ENCODE peak calls at places on chromosome 2, in eight cellular contexts. Q is upper lobe of right lung, H is RWPE2, K is cardiac muscle cell, C is IMR-90, M is esophagus squamous epithelium, E is ascending aorta, U is stomach. P is an unnamed sample.

GRCh38 chr2:147636238-147636887 is 208.5 kb upstream of the ACVR2A start:
- DNase-seq in Q (no peak), H (no peak), K (no peak), C (peak), M (no peak), E (no peak), U (no peak), P (no peak)

GRCh38 chr2:196163285-196163684 is 8.1 kb downstream of the STK17B start:
- DNase-seq in Q (no peak), H (no peak), K (no peak), C (no peak), M (no peak), E (no peak), U (no peak), P (no peak)

GRCh38 chr2:25373269-25373981 is 31.7 kb upstream of the DNMT3A start:
- DNase-seq in Q (peak), H (no peak), K (no peak), C (no peak), M (no peak), E (no peak), U (peak), P (no peak)

GRCh38 chr2:203826704-203827103 is 40.9 kb upstream of the CTLA4 start:
- DNase-seq in Q (no peak), H (no peak), K (no peak), C (no peak), M (no peak), E (no peak), U (no peak), P (no peak)

GRCh38 chr2:67055387-67056304 is 341.5 kb upstream of the ETAA1 start:
- DNase-seq in Q (no peak), H (no peak), K (no peak), C (peak), M (no peak), E (no peak), U (no peak), P (no peak)

GRCh38 chr2:397561-398325 is 109.9 kb upstream of the ALKAL2 start:
- DNase-seq in Q (no peak), H (no peak), K (no peak), C (no peak), M (no peak), E (no peak), U (no peak), P (no peak)

GRCh38 chr2:71620116-71620515 is 166.8 kb downstream of the DYSF start:
- DNase-seq in Q (no peak), H (no peak), K (no peak), C (no peak), M (no peak), E (peak), U (peak), P (peak)

GRCh38 chr2:105828543-105828942 is 83.8 kb downstream of the NCK2 start:
- DNase-seq in Q (no peak), H (no peak), K (no peak), C (no peak), M (no peak), E (no peak), U (no peak), P (no peak)

GRCh38 chr2:28601612-28602011 is 105.8 kb downstream of the PLB1 start:
- DNase-seq in Q (no peak), H (no peak), K (no peak), C (no peak), M (no peak), E (no peak), U (no peak), P (no peak)

GRCh38 chr2:10984418-10985130 is 72.8 kb downstream of the KCNF1 start:
- DNase-seq in Q (no peak), H (no peak), K (no peak), C (no peak), M (no peak), E (no peak), U (no peak), P (no peak)

GRCh38 chr2:66478311-66478710 is 43.4 kb downstream of the MEIS1 start:
- DNase-seq in Q (no peak), H (no peak), K (no peak), C (no peak), M (no peak), E (no peak), U (no peak), P (no peak)

GRCh38 chr2:25615920-25616319 is 57.5 kb downstream of the DTNB start:
- DNase-seq in Q (no peak), H (no peak), K (no peak), C (no peak), M (no peak), E (no peak), U (no peak), P (no peak)

GRCh38 chr2:36370281-36370680 is 14.7 kb downstream of the CRIM1 start:
- DNase-seq in Q (no peak), H (no peak), K (no peak), C (no peak), M (no peak), E (no peak), U (no peak), P (no peak)
- TF ChIP-seq CTCF in Q (no peak), H (no peak), K (no peak), C (no peak), M (no peak), E (no peak), U (no peak), P (no peak)

GRCh38 chr2:56361844-56362243 is 178.1 kb downstream of the CCDC85A start:
- DNase-seq in Q (no peak), H (no peak), K (no peak), C (no peak), M (no peak), E (no peak), U (no peak), P (no peak)

DNA sequence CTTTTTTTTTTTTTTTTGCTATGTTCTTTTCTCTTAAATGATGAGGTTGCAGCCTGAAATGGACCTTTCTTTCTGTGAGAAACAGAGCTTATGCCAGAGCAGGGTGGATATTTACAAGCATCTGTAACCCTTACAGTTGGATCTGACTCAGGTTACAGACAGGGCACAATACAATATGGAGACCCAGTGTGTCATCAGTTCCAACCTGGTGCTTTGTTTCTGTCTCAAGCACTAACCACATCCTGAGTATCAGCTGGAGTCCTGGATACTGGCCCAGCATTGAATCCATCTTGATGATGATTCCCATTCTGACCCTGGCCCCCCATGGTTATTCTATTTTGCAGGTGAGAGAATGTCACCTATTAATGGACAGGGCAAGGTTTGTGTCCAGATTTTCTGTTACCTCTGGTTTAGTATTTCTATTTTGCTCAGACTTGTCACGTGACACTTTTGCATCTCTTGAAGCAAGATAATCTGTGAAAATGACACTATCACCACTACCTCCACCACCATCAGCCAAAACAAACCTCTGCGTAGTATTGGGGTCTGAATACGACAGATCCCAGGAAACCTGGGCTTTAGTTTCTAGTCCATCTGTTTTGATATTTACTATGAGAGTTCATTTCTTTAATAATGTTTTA is 174.0 kb downstream of the CCDC85A start:
- DNase-seq in Q (no peak), H (no peak), K (no peak), C (peak), M (no peak), E (no peak), U (no peak), P (no peak)
- H3K27ac ChIP-seq in Q (no peak), H (no peak), K (no peak), C (no peak), M (no peak), E (no peak), U (no peak), P (no peak)

GRCh38 chr2:134154269-134154668 is 99.6 kb upstream of the MGAT5 start:
- DNase-seq in Q (peak), H (no peak), K (no peak), C (no peak), M (no peak), E (no peak), U (no peak), P (peak)
- H3K4me3 ChIP-seq in Q (no peak), H (no peak), K (no peak), C (no peak), M (no peak), E (no peak), U (no peak), P (no peak)

GRCh38 chr2:132980304-132980703 is 310.3 kb upstream of the LYPD1 start:
- DNase-seq in Q (no peak), H (no peak), K (no peak), C (no peak), M (no peak), E (no peak), U (no peak), P (no peak)

GRCh38 chr2:132979339-132980093 is 309.5 kb upstream of the LYPD1 start:
- DNase-seq in Q (no peak), H (no peak), K (no peak), C (no peak), M (no peak), E (no peak), U (no peak), P (no peak)

GRCh38 chr2:132977812-132978529 is 308.0 kb upstream of the LYPD1 start:
- DNase-seq in Q (no peak), H (no peak), K (no peak), C (peak), M (no peak), E (no peak), U (no peak), P (no peak)

GRCh38 chr2:132975490-132976105 is 305.6 kb upstream of the LYPD1 start:
- DNase-seq in Q (no peak), H (no peak), K (no peak), C (no peak), M (no peak), E (no peak), U (no peak), P (no peak)

DNA sequence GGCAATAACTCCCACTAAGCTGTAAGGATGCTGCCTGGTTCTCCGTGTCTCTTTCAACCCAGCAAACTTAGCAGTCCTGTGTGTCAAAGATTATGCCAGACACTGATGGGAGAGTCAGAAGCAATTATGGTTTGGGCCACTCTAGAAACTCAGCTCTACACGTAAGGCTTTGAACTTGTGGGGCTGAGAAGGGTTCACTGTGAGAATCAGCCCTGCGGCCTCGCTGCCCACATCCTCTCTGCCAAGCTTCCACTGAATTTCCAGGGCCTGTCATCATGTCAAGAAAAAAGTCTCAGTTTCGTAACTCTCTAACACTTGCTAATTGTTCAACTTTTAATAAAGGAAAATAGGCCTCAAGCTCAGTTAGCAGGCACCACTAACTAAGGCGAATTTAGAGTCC is 308.8 kb upstream of the LYPD1 start:
- DNase-seq in Q (no peak), H (no peak), K (no peak), C (no peak), M (no peak), E (no peak), U (no peak), P (no peak)
- TF ChIP-seq CTCF in Q (no peak), H (no peak), K (no peak), C (no peak), M (no peak), E (no peak), U (no peak), P (no peak)

GRCh38 chr2:156115338-156115737 is 217.2 kb downstream of the NR4A2 start:
- DNase-seq in Q (no peak), H (no peak), K (no peak), C (no peak), M (no peak), E (no peak), U (no peak), P (no peak)
- H3K27ac ChIP-seq in Q (no peak), H (no peak), K (no peak), C (no peak), M (peak), E (no peak), U (no peak), P (no peak)

GRCh38 chr2:44927979-44928659 is 13.4 kb upstream of the SIX3 start:
- DNase-seq in Q (no peak), H (no peak), K (peak), C (no peak), M (no peak), E (peak), U (no peak), P (no peak)
- H3K4me3 ChIP-seq in Q (no peak), H (no peak), K (peak), C (no peak), M (no peak), E (peak), U (peak), P (peak)

P was measured in tibial artery.